ENCODE peak calls at places on chromosome 12, in four cellular contexts. I is natural killer cell; Y is lower lobe of right lung; A is CD8-positive, alpha-beta T cell. V is an unnamed sample.

GRCh38 chr12:106736051-106736957 is 38.2 kb upstream of the RIC8B start:
- ATAC-seq in I (no peak), Y (peak; percentile 60), A (peak; percentile 61), V (peak; percentile 13)

GRCh38 chr12:31672521-31672920 is 13.0 kb downstream of the ETFBKMT start:
- ATAC-seq in I (no peak), Y (no peak), A (no peak), V (no peak)

GRCh38 chr12:93844385-93844784 is 167.2 kb downstream of the CRADD start:
- ATAC-seq in I (no peak), Y (no peak), A (no peak), V (no peak)

GRCh38 chr12:132261328-132262138 is 67.9 kb downstream of the GALNT9 start:
- ATAC-seq in I (no peak), Y (no peak), A (no peak), V (no peak)

GRCh38 chr12:3150820-3151590 is 73.8 kb downstream of the TSPAN9 start:
- ATAC-seq in I (no peak), Y (no peak), A (no peak), V (no peak)

GRCh38 chr12:89992668-89993401 is 284.2 kb upstream of the ATP2B1 start:
- ATAC-seq in I (no peak), Y (no peak), A (no peak), V (no peak)

GRCh38 chr12:116515674-116516073 is 43.5 kb upstream of the MAP1LC3B2 start:
- ATAC-seq in I (no peak), Y (no peak), A (no peak), V (no peak)

GRCh38 chr12:103748875-103749274 is 92.2 kb downstream of the NT5DC3 start:
- ATAC-seq in I (no peak), Y (no peak), A (no peak), V (no peak)

GRCh38 chr12:41264281-41264680 is 76.2 kb downstream of the PDZRN4 start:
- ATAC-seq in I (no peak), Y (no peak), A (no peak), V (no peak)

GRCh38 chr12:75684678-75685620 is 173.5 kb upstream of the KRR1 start:
- ATAC-seq in I (no peak), Y (no peak), A (no peak), V (peak; percentile 65)

GRCh38 chr12:56916996-56917333 is 17.2 kb downstream of the SDR9C7 start:
- ATAC-seq in I (no peak), Y (no peak), A (no peak), V (no peak)

GRCh38 chr12:89326260-89327040 is 25.9 kb downstream of the DUSP6 start:
- ATAC-seq in I (no peak), Y (peak; percentile 58), A (no peak), V (no peak)

GRCh38 chr12:121304306-121304705 is 7.8 kb upstream of the CAMKK2 start:
- ATAC-seq in I (no peak), Y (no peak), A (no peak), V (no peak)

GRCh38 chr12:42742691-42743090 is 153.1 kb upstream of the PRICKLE1 start:
- ATAC-seq in I (no peak), Y (no peak), A (no peak), V (no peak)

GRCh38 chr12:106369624-106370346 is 12.2 kb downstream of the POLR3B start:
- ATAC-seq in I (no peak), Y (peak; percentile 95), A (no peak), V (peak; percentile 78)

GRCh38 chr12:91316161-91316759 is 133.6 kb upstream of the DCN start:
- ATAC-seq in I (no peak), Y (no peak), A (no peak), V (no peak)

GRCh38 chr12:96218989-96219678 is 25.0 kb downstream of the ELK3 start:
- ATAC-seq in I (no peak), Y (peak; percentile 4), A (no peak), V (no peak)

GRCh38 chr12:75702477-75703093 is 191.2 kb upstream of the KRR1 start:
- ATAC-seq in I (no peak), Y (no peak), A (no peak), V (no peak)

GRCh38 chr12:19450362-19450761 is 11.1 kb downstream of the AEBP2 start:
- ATAC-seq in I (no peak), Y (no peak), A (no peak), V (no peak)

GRCh38 chr12:43544703-43545102 is 7.3 kb downstream of the ADAMTS20 start:
- ATAC-seq in I (no peak), Y (no peak), A (no peak), V (no peak)

GRCh38 chr12:46825526-46826414 is at the start of gene SLC38A4:
- ATAC-seq in I (peak; percentile 53), Y (peak; percentile 44), A (no peak), V (peak; percentile 65)

V was measured in esophagus mucosa.